ENCODE peak calls at places on chromosomes 7 and 10, in seven cellular contexts. M is hypothalamus, X is T-helper 1 cell, C is non-pigmented ciliary epithelial cell, E is GM12891, J is hippocampal formation, Z is GM04503. G is an unnamed sample.

GRCh38 chr7:70701487-70701886 is 430.5 kb upstream of the GALNT17 start:
- DNase-seq in E (no peak), Z (no peak), C (no peak), M (no peak), X (no peak), J (no peak), G (no peak)

GRCh38 chr7:34544621-34545020 is 113.4 kb upstream of the NPSR1 start:
- DNase-seq in C (no peak), J (no peak), M (no peak), E (no peak), Z (no peak), X (no peak), G (no peak)

GRCh38 chr10:72349438-72349837 is 5.3 kb downstream of the DNAJB12 start:
- DNase-seq in M (no peak), Z (no peak), E (no peak), C (no peak), J (no peak), X (no peak), G (no peak)

GRCh38 chr7:101066858-101067227 is 18.4 kb upstream of the TRIM56 start:
- DNase-seq in Z (no peak), M (no peak), X (no peak), E (no peak), C (no peak), J (no peak), G (no peak)

GRCh38 chr7:85682819-85683218 is 496.0 kb upstream of the SEMA3D start:
- DNase-seq in X (no peak), J (no peak), Z (no peak), M (no peak), C (no peak), E (no peak), G (no peak)

GRCh38 chr10:89414879-89415821 is 782 bp downstream of the IFIT5 start:
- DNase-seq in J (no peak), C (no peak), Z (no peak), M (no peak), X (peak), E (peak), G (peak)

GRCh38 chr10:124736491-124737136 is 7.6 kb downstream of the FAM53B start:
- DNase-seq in X (no peak), E (no peak), C (no peak), J (peak), Z (no peak), M (no peak), G (no peak)

GRCh38 chr7:149456770-149457421 is 4.0 kb downstream of the ZNF777 start:
- DNase-seq in C (no peak), M (no peak), J (no peak), E (no peak), X (no peak), Z (no peak), G (no peak)

GRCh38 chr10:63416376-63416775 is 49.4 kb downstream of the JMJD1C start:
- DNase-seq in E (no peak), Z (no peak), M (no peak), X (no peak), J (no peak), C (no peak), G (no peak)

GRCh38 chr7:47827321-47827720 is 120.9 kb downstream of the PKD1L1 start:
- DNase-seq in C (no peak), X (no peak), E (no peak), Z (no peak), M (no peak), J (no peak), G (no peak)

GRCh38 chr10:123463176-123463575 is 203.0 kb upstream of the GPR26 start:
- DNase-seq in J (peak), Z (no peak), C (no peak), X (no peak), M (no peak), E (no peak), G (no peak)

GRCh38 chr10:118504044-118504944 is 91.2 kb downstream of the PRLHR start:
- DNase-seq in X (no peak), M (no peak), J (no peak), Z (peak), C (peak), E (no peak), G (no peak)

GRCh38 chr7:78850093-78850740 is 603.2 kb downstream of the MAGI2 start:
- DNase-seq in Z (no peak), C (no peak), X (no peak), M (no peak), E (no peak), J (no peak), G (no peak)

GRCh38 chr7:150778014-150778737 is 22.0 kb downstream of the TMEM176B start:
- DNase-seq in C (no peak), Z (no peak), E (no peak), M (no peak), J (no peak), X (no peak), G (no peak)

GRCh38 chr10:42926831-42927230 is 144.2 kb downstream of the BMS1 start:
- DNase-seq in J (no peak), E (no peak), Z (no peak), M (no peak), X (no peak), C (no peak), G (no peak)

GRCh38 chr10:95835149-95835860 is 72.5 kb upstream of the CC2D2B start:
- DNase-seq in Z (no peak), C (no peak), X (no peak), M (no peak), J (no peak), E (no peak), G (no peak)

GRCh38 chr7:76002139-76002538 is 7.7 kb upstream of the TMEM120A start:
- DNase-seq in C (no peak), M (no peak), Z (no peak), E (no peak), X (no peak), J (no peak), G (no peak)

GRCh38 chr7:6271694-6272371 is 591 bp downstream of the CYTH3 start:
- DNase-seq in X (peak), C (no peak), J (no peak), Z (no peak), E (no peak), M (no peak), G (no peak)

GRCh38 chr10:32582946-32583345 is 137.0 kb downstream of the CCDC7 start:
- DNase-seq in E (no peak), J (no peak), X (no peak), Z (no peak), C (no peak), M (no peak), G (no peak)

GRCh38 chr10:117544729-117545140 is 2.2 kb downstream of the EMX2 start:
- DNase-seq in J (no peak), M (no peak), C (no peak), Z (no peak), X (no peak), E (no peak), G (no peak)

GRCh38 chr10:97892506-97892905 is 42.9 kb downstream of the GOLGA7B start:
- DNase-seq in C (no peak), J (no peak), E (no peak), M (no peak), X (no peak), Z (no peak), G (no peak)

GRCh38 chr7:157293413-157293788 is 43.4 kb upstream of the DNAJB6 start:
- DNase-seq in Z (no peak), C (no peak), X (no peak), E (no peak), M (no peak), J (no peak), G (no peak)

GRCh38 chr10:22315455-22316285 is 518 bp upstream of the COMMD3 start:
- DNase-seq in E (no peak), J (peak), C (no peak), Z (no peak), X (no peak), M (no peak), G (no peak)

GRCh38 chr10:43287056-43288007 is 20.5 kb upstream of the RASGEF1A start:
- DNase-seq in X (peak), C (no peak), M (no peak), J (no peak), Z (no peak), E (no peak), G (no peak)

GRCh38 chr7:111561909-111562732 is at the start of gene IMMP2L:
- DNase-seq in J (peak), Z (peak), M (peak), E (peak), C (peak), X (peak), G (peak)

GRCh38 chr7:2518737-2519118 is 846 bp upstream of the LFNG start:
- DNase-seq in X (no peak), M (no peak), E (no peak), Z (no peak), C (no peak), J (no peak), G (no peak)

GRCh38 chr7:147509859-147510542 is 1080.6 kb upstream of the C7orf33 start:
- DNase-seq in Z (peak), J (no peak), C (no peak), X (no peak), M (no peak), E (no peak), G (no peak)

GRCh38 chr7:98810166-98810802 is 59.5 kb downstream of the TMEM130 start:
- DNase-seq in J (no peak), Z (no peak), M (no peak), X (no peak), E (no peak), C (no peak), G (no peak)

GRCh38 chr7:82859106-82859850 is 303.4 kb downstream of the PCLO start:
- DNase-seq in J (no peak), C (no peak), M (no peak), X (no peak), Z (peak), E (no peak), G (no peak)

GRCh38 chr7:46784746-46785145 is 797.2 kb downstream of the TNS3 start:
- DNase-seq in C (no peak), Z (no peak), J (no peak), X (no peak), M (no peak), E (no peak), G (no peak)

GRCh38 chr7:39504963-39505362 is 61.2 kb upstream of the YAE1 start:
- DNase-seq in X (no peak), J (no peak), E (no peak), C (no peak), Z (no peak), M (no peak), G (no peak)

GRCh38 chr10:78783753-78784152 is 285.0 kb upstream of the ZMIZ1 start:
- DNase-seq in C (no peak), Z (no peak), M (no peak), X (no peak), E (no peak), J (no peak), G (no peak)

GRCh38 chr7:78225534-78225933 is 427.0 kb downstream of the PHTF2 start:
- DNase-seq in M (no peak), E (no peak), X (no peak), J (no peak), Z (no peak), C (no peak), G (no peak)

GRCh38 chr10:12637649-12638048 is 288.3 kb downstream of the CAMK1D start:
- DNase-seq in C (no peak), M (no peak), X (no peak), Z (no peak), J (peak), E (no peak), G (no peak)

GRCh38 chr10:54667136-54667535 is 133.9 kb downstream of the PCDH15 start:
- DNase-seq in C (no peak), M (no peak), E (no peak), J (no peak), Z (no peak), X (no peak), G (no peak)

G was measured in effector CD8-positive, alpha-beta T cell.